ENCODE peak calls at places on chromosomes 5 and 9, in eight cellular contexts. M, E, Q, V, D, S, W and P are unnamed samples.

GRCh38 chr5:756865-757345 is 27.6 kb downstream of the ZDHHC11B start:
- DNase-seq in E (no peak), D (peak), S (peak), M (no peak), Q (peak), V (no peak), W (no peak), P (peak)

GRCh38 chr5:157506981-157507780 is 47.2 kb downstream of the NIPAL4 start:
- DNase-seq in W (peak), Q (no peak), S (no peak), D (no peak), V (no peak), M (no peak), E (no peak), P (no peak)

GRCh38 chr5:88861213-88861612 is 21.8 kb downstream of the MEF2C start:
- DNase-seq in Q (no peak), S (no peak), D (no peak), E (no peak), W (no peak), V (no peak), M (no peak), P (no peak)

GRCh38 chr9:10071579-10071978 is 541.2 kb downstream of the PTPRD start:
- DNase-seq in W (no peak), D (no peak), V (no peak), Q (no peak), M (no peak), E (no peak), S (no peak), P (no peak)

GRCh38 chr9:72476617-72477375 is 44.6 kb upstream of the TMC1 start:
- DNase-seq in V (no peak), S (no peak), E (no peak), M (no peak), W (peak), D (no peak), Q (peak), P (peak)

GRCh38 chr5:81393783-81394718 is at the start of gene ACOT12:
- DNase-seq in Q (peak), D (no peak), W (no peak), M (no peak), E (peak), S (no peak), V (no peak), P (no peak)

GRCh38 chr5:51968756-51969155 is 585.5 kb downstream of the ISL1 start:
- DNase-seq in E (peak), D (no peak), S (no peak), Q (peak), M (no peak), V (no peak), W (no peak), P (no peak)

GRCh38 chr5:170971-171800 is 20.1 kb upstream of the LRRC14B start:
- DNase-seq in S (no peak), V (no peak), D (peak), M (no peak), W (no peak), E (no peak), Q (no peak), P (no peak)

GRCh38 chr5:154159343-154159742 is 31.2 kb upstream of the GALNT10 start:
- DNase-seq in E (no peak), M (no peak), S (no peak), W (no peak), V (no peak), D (no peak), Q (peak), P (no peak)

GRCh38 chr5:89055011-89055704 is 172.2 kb upstream of the MEF2C start:
- DNase-seq in M (no peak), E (no peak), D (no peak), Q (no peak), S (no peak), W (no peak), V (no peak), P (no peak)

GRCh38 chr9:134634667-134635230 is 6.9 kb upstream of the COL5A1 start:
- DNase-seq in M (no peak), V (no peak), D (peak), E (no peak), Q (peak), W (no peak), S (peak), P (no peak)

GRCh38 chr5:76475936-76476335 is 72.9 kb downstream of the IQGAP2 start:
- DNase-seq in M (no peak), S (no peak), W (no peak), Q (no peak), E (no peak), V (no peak), D (no peak), P (no peak)

GRCh38 chr9:89902450-89902849 is 297.6 kb downstream of the GADD45G start:
- DNase-seq in E (peak), W (no peak), V (no peak), Q (no peak), S (no peak), D (no peak), M (no peak), P (no peak)

GRCh38 chr9:85248514-85249312 is 493.0 kb downstream of the AGTPBP1 start:
- DNase-seq in Q (peak), E (no peak), S (no peak), M (no peak), V (no peak), W (no peak), D (no peak), P (no peak)

GRCh38 chr5:16935271-16936149 is 578 bp downstream of the MYO10 start:
- DNase-seq in D (peak), S (no peak), M (no peak), V (no peak), E (no peak), W (peak), Q (peak), P (peak)

GRCh38 chr5:16937503-16938161 is 1.5 kb upstream of the MYO10 start:
- DNase-seq in S (no peak), W (no peak), Q (no peak), D (no peak), E (peak), V (no peak), M (no peak), P (no peak)

GRCh38 chr5:16936150-16937022 is at the start of gene MYO10:
- DNase-seq in E (peak), S (peak), W (peak), M (no peak), Q (peak), V (peak), D (peak), P (peak)

GRCh38 chr5:16934669-16935068 is 1.4 kb downstream of the MYO10 start:
- DNase-seq in D (no peak), S (no peak), E (no peak), Q (no peak), M (no peak), V (no peak), W (peak), P (no peak)

DNA sequence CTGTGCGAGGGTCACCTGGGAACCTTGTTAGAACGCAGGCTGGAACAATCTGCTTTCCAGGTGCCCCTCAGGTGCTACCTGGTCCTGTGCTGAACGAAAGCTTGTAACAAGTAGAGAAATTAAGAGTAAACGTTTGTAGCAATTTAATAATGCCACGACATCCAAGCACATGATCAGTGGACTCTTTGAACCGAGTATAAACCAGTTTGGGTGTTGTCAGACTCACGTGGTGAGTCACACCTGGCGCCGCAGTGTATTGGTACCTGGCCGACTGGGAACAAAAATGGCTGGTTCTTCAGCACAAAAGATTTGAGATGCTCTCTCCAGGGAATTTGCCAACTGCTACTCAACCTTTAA is 913 bp upstream of the MYO10 start:
- DNase-seq in V (no peak), S (no peak), Q (no peak), W (no peak), M (no peak), D (peak), E (no peak), P (peak)
- H3K27ac ChIP-seq in V (peak), S (peak), Q (no peak), W (no peak), M (no peak), D (peak), E (peak), P (peak)

DNA sequence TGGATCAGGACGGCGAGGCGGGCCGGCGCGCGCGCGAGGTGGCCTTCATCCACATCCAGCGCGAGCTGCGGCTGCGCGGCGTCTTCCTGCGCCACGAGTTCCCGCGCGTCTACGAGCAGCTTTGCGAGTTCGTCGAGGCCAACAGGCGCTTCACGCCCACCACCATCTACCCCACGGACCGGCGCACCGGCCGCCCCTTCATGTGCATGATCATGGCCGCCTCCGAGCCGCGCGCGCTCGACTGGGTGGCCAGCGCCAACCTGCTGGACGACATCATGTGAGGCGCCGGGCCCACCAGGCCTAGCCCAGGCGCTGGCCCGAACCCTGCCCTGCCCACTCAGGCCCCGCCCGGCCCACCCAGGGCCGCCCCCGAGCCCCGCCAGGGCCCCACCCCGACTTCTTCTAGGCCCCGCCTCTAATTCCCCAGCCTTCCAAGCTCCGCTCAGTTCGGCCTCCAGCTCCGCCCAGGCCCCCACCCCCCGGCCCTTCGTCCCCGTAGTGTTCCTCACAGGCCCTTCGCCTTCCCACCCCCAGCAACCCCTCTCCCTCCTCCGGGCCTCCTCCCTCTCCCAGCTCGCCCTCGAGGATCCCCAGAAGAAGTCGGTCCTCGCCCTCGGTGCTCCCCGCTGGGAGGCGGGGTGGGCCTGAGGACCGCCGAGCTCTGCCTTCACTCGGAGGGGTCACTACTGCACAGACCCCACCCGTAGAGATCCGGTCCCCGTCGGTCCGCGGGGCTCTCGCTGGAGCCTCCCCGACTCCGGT is 2.0 kb upstream of the PHPT1 start:
- DNase-seq in V (no peak), Q (peak), M (no peak), S (peak), E (peak), D (peak), W (peak), P (no peak)
- H3K27ac ChIP-seq in V (peak), Q (peak), M (peak), S (peak), E (peak), D (no peak), W (no peak), P (no peak)

GRCh38 chr5:84290161-84290560 is 94.5 kb downstream of the EDIL3 start:
- DNase-seq in W (no peak), S (no peak), M (no peak), V (no peak), E (no peak), Q (no peak), D (no peak), P (no peak)
- H3K27ac ChIP-seq in W (no peak), S (no peak), M (peak), V (no peak), E (no peak), Q (no peak), D (no peak), P (no peak)

DNA sequence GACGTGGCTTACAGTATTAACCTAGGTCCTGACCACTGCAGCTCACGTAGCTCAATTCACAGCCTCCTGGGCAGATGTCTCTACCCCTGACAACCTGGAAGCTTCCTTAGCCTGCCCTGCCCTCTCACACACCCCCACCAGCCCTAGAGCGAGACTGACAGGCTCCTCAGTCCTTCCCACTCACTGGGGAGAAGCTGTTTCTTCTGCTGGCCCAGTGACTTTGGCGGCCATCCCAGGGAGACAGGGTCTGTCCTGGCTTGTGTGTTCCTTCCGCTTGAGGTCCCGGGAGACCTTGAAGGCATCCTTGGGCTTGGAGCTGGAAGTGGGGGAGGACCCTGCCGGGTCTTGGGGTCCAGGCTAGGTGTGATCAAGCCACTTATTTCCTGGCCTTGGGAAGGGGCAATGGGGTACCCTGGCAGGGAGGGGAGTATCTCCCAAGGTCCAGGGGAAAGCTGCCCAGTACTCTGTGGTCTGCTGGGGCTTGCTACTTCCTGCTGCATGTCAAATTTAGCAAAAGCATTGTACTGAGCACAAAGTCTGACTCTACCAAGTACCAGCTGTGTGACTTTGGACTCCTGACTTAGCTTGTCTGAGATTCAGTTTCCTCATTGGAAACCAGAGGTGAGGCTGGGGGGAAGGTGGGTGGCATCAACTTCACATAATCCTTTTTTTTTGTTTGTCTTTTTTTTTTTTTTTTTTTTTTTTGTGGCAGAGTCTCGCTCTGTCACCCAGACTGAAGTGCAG is 1.9 kb downstream of the MIGA2 start:
- DNase-seq in M (no peak), E (no peak), W (no peak), Q (no peak), S (peak), D (no peak), V (no peak), P (no peak)
- H3K27ac ChIP-seq in M (no peak), E (no peak), W (no peak), Q (no peak), S (peak), D (no peak), V (peak), P (peak)

DNA sequence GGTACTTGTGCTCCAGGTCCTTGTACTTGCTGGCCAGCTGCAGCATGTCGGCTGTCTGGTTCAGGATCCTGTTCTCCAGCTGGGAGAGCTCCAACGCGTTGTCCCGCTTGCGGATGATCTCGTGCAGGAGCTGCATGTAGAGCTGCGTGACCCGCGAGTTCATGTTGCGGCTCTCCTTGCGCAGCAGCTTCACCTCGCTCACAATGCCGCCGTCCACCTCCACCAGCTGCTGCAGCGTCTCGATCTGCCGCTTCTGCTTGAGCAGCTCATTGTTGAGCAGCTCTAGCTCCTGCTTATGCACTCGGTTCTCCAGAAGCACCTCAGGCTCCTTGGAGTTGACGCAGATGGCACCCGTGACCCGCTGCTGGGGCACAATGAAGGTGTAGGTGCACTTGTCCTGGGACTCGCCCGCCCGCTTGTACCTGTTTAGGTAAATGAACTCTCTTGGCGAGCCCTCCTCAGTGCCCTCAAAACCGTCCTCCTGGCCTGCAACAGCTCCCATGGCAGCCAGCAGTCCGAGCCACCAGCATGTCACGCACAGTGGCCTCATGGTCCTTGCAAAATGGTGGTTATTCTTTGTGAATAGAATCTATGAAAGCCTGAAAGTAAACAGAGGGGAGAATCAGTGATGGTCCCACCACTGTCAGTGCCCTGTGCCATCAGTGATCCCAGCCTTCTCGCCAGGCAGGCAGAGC is 14.1 kb downstream of the ANGPTL2 start:
- DNase-seq in E (no peak), D (no peak), Q (no peak), S (no peak), W (no peak), M (no peak), V (no peak), P (no peak)
- H3K27ac ChIP-seq in E (no peak), D (no peak), Q (no peak), S (peak), W (no peak), M (no peak), V (no peak), P (peak)

GRCh38 chr5:135826994-135827671 is 7.3 kb upstream of the SLC25A48 start:
- DNase-seq in M (no peak), V (no peak), W (no peak), D (no peak), Q (peak), S (no peak), E (no peak), P (no peak)

GRCh38 chr5:135829179-135829578 is 5.3 kb upstream of the SLC25A48 start:
- DNase-seq in D (no peak), E (no peak), Q (peak), W (no peak), V (no peak), M (no peak), S (no peak), P (no peak)

GRCh38 chr5:135828793-135829150 is 5.7 kb upstream of the SLC25A48 start:
- DNase-seq in E (no peak), Q (no peak), D (no peak), W (no peak), S (no peak), M (no peak), V (no peak), P (no peak)

GRCh38 chr5:135829681-135830383 is 4.6 kb upstream of the SLC25A48 start:
- DNase-seq in E (peak), M (no peak), D (no peak), V (no peak), Q (peak), S (peak), W (peak), P (peak)

GRCh38 chr5:135827965-135828792 is 6.3 kb upstream of the SLC25A48 start:
- DNase-seq in E (no peak), D (no peak), S (no peak), V (no peak), W (no peak), M (no peak), Q (peak), P (no peak)
- H3K27ac ChIP-seq in E (no peak), D (no peak), S (no peak), V (no peak), W (no peak), M (no peak), Q (no peak), P (no peak)

GRCh38 chr5:147464211-147464610 is 45.7 kb downstream of the DPYSL3 start:
- DNase-seq in Q (peak), M (no peak), D (no peak), E (peak), V (no peak), W (peak), S (no peak), P (no peak)

GRCh38 chr5:147467973-147468508 is 41.8 kb downstream of the DPYSL3 start:
- DNase-seq in M (no peak), Q (no peak), V (no peak), D (no peak), S (no peak), W (no peak), E (no peak), P (no peak)

GRCh38 chr5:147461915-147462314 is 48.0 kb downstream of the DPYSL3 start:
- DNase-seq in Q (no peak), D (no peak), W (no peak), S (no peak), E (no peak), V (no peak), M (no peak), P (no peak)

DNA sequence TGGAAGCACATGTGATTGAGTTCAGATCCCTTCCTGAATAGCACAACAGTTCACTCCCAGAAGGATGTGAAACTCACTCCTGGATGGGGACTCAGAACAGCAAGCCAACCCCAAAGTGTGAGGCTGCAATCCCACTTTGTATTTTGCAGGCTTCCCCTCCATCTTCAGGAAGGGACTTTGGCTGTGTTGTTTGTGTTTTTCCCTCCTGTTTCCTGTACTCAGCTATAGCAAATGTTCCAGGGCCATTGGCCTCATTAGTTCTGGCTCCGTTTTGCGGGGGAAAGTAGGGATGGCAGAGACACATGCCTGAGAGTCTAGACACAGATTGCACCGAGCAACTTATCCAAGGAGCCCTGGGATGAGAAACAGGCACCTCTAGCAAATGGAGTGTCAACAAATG is 43.3 kb downstream of the DPYSL3 start:
- DNase-seq in Q (no peak), W (peak), D (no peak), V (no peak), E (no peak), S (no peak), M (no peak), P (no peak)
- H3K27ac ChIP-seq in Q (no peak), W (no peak), D (no peak), V (no peak), E (no peak), S (peak), M (no peak), P (peak)

DNA sequence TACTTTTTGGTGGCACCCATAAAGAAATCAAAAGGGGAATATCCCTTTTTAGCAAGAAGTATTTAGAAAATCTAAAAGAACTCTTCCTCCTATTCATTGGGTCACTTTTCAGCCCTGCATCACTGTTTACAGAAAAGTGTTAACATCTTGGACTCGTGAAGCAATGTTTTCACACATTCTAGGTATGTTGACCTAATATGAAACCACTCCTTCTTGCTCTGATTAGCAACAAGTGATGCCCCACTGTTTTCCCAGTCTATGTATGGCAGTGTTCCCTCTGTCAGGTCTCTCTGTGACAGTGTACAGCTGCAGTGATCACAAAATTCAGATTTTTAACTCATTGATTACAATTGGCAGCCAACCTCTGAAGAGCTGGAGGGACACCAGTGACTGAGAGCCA is 148.2 kb upstream of the SLC12A2 start:
- DNase-seq in E (no peak), D (no peak), V (no peak), S (no peak), M (no peak), Q (no peak), W (no peak), P (no peak)
- H3K27ac ChIP-seq in E (no peak), D (no peak), V (no peak), S (no peak), M (no peak), Q (no peak), W (no peak), P (no peak)